ENCODE peak calls at places on chromosomes 11 and 22, in seven cellular contexts. J, B, Q, F, W, D and M are unnamed samples.

GRCh38 chr11:28727254-28727653 is 619.1 kb downstream of the METTL15 start:
- DNase-seq in D (no peak), J (no peak), F (no peak), W (no peak), Q (no peak), B (no peak), M (no peak)

GRCh38 chr22:43945632-43946390 is 9.4 kb upstream of the SAMM50 start:
- DNase-seq in B (peak), F (peak), D (peak), J (peak), W (peak), Q (no peak), M (peak)

GRCh38 chr11:69010964-69011623 is 2.0 kb downstream of the MRGPRF start:
- DNase-seq in B (peak), J (peak), D (no peak), W (peak), Q (peak), F (peak), M (peak)

GRCh38 chr11:70574725-70575347 is 176.5 kb downstream of the CTTN start:
- DNase-seq in D (no peak), Q (no peak), W (no peak), J (no peak), F (no peak), B (no peak), M (peak)

GRCh38 chr11:99098751-99099150 is 78.0 kb downstream of the CNTN5 start:
- DNase-seq in W (no peak), Q (no peak), J (no peak), B (no peak), D (no peak), F (no peak), M (no peak)

GRCh38 chr11:112589132-112589531 is 328.5 kb upstream of the PLET1 start:
- DNase-seq in Q (no peak), J (no peak), D (no peak), B (no peak), W (no peak), F (no peak), M (no peak)

GRCh38 chr11:28107331-28107725 is 628 bp downstream of the KIF18A start:
- DNase-seq in J (no peak), B (peak), F (peak), D (peak), Q (no peak), W (no peak), M (no peak)

GRCh38 chr22:22161924-22162851 is 82.4 kb upstream of the VPREB1 start:
- DNase-seq in Q (no peak), B (no peak), J (no peak), D (no peak), W (no peak), F (no peak), M (no peak)

GRCh38 chr22:46931414-46931813 is 169.0 kb downstream of the TBC1D22A start:
- DNase-seq in Q (no peak), W (no peak), B (no peak), J (no peak), D (no peak), F (no peak), M (no peak)

GRCh38 chr11:14645247-14645912 is 1.8 kb downstream of the PDE3B start:
- DNase-seq in W (no peak), Q (no peak), D (no peak), F (no peak), J (no peak), B (no peak), M (no peak)

GRCh38 chr11:65487467-65488272 is 11.2 kb upstream of the MALAT1 start:
- DNase-seq in D (peak), J (peak), B (peak), F (peak), W (no peak), Q (peak), M (peak)

GRCh38 chr11:69074786-69075185 is 26.1 kb downstream of the TPCN2 start:
- DNase-seq in F (no peak), W (no peak), Q (no peak), J (no peak), B (no peak), D (no peak), M (no peak)

GRCh38 chr22:44963832-44964721 is 45.7 kb downstream of the PHF21B start:
- DNase-seq in F (no peak), W (no peak), J (no peak), Q (no peak), D (no peak), B (no peak), M (no peak)